ENCODE peak calls at places on chromosomes 16 and 17, in four cellular contexts. O is NCI-H1436, K is AG08396, Z is anterior cingulate cortex. U is an unnamed sample.

GRCh38 chr16:1279081-1279944 is 23.4 kb downstream of the TPSD1 start:
- DNase-seq in O (no peak), K (no peak), Z (no peak), U (no peak)

GRCh38 chr17:4719684-4720221 is 9.3 kb downstream of the ARRB2 start:
- DNase-seq in O (no peak), K (no peak), Z (no peak), U (no peak)

GRCh38 chr17:4673986-4674770 is 29.8 kb downstream of the PELP1 start:
- DNase-seq in O (no peak), K (no peak), Z (no peak), U (no peak)

GRCh38 chr17:47604268-47604927 is 45.3 kb upstream of the KPNB1 start:
- DNase-seq in O (peak), K (no peak), Z (no peak), U (no peak)

GRCh38 chr16:56609463-56609921 is 1.1 kb downstream of the MT2A start:
- DNase-seq in O (no peak), K (peak), Z (no peak), U (peak)

GRCh38 chr17:50153650-50154575 is 3.4 kb upstream of the PPP1R9B start:
- DNase-seq in O (no peak), K (no peak), Z (no peak), U (no peak)

GRCh38 chr16:75506567-75506966 is 11.3 kb upstream of the CHST6 start:
- DNase-seq in O (no peak), K (peak), Z (no peak), U (no peak)

GRCh38 chr16:73616186-73616585 is 568.3 kb upstream of the ZFHX3 start:
- DNase-seq in O (peak), K (no peak), Z (no peak), U (peak)

GRCh38 chr16:74732951-74733350 is 32.3 kb upstream of the MLKL start:
- DNase-seq in O (no peak), K (no peak), Z (no peak), U (no peak)

GRCh38 chr17:67123692-67124091 is 79.3 kb downstream of the CACNG1 start:
- DNase-seq in O (no peak), K (no peak), Z (no peak), U (no peak)

GRCh38 chr16:22641030-22641671 is 130.5 kb downstream of the NPIPB5 start:
- DNase-seq in O (no peak), K (peak), Z (no peak), U (no peak)

GRCh38 chr17:50347087-50347893 is 1.4 kb downstream of the XYLT2 start:
- DNase-seq in O (no peak), K (no peak), Z (no peak), U (no peak)

GRCh38 chr16:1220098-1220728 is 4.9 kb downstream of the TPSG1 start:
- DNase-seq in O (no peak), K (no peak), Z (no peak), U (no peak)

GRCh38 chr16:77960771-77961170 is 61.6 kb upstream of the CLEC3A start:
- DNase-seq in O (no peak), K (no peak), Z (no peak), U (no peak)

GRCh38 chr17:73875346-73875745 is 231.1 kb upstream of the SDK2 start:
- DNase-seq in O (no peak), K (no peak), Z (no peak), U (no peak)

GRCh38 chr17:81713556-81714411 is 1.7 kb downstream of the SLC25A10 start:
- DNase-seq in O (no peak), K (no peak), Z (no peak), U (no peak)

GRCh38 chr17:72987166-72987565 is 105.3 kb downstream of the SLC39A11 start:
- DNase-seq in O (no peak), K (no peak), Z (no peak), U (no peak)

GRCh38 chr17:21072623-21073278 is 29.9 kb upstream of the USP22 start:
- DNase-seq in O (no peak), K (no peak), Z (peak), U (no peak)

GRCh38 chr16:50193594-50193993 is 40.5 kb downstream of the TENT4B start:
- DNase-seq in O (no peak), K (no peak), Z (no peak), U (no peak)

GRCh38 chr16:5444181-5444580 is 346.6 kb upstream of the EEF2KMT start:
- DNase-seq in O (no peak), K (no peak), Z (no peak), U (no peak)

GRCh38 chr17:10385871-10386270 is 13.1 kb upstream of the MYH13 start:
- DNase-seq in O (no peak), K (no peak), Z (no peak), U (no peak)

GRCh38 chr16:46887524-46887854 is 3.3 kb downstream of the GPT2 start:
- DNase-seq in O (no peak), K (no peak), Z (no peak), U (no peak)

GRCh38 chr16:57893559-57894389 is 77.2 kb downstream of the CNGB1 start:
- DNase-seq in O (no peak), K (peak), Z (no peak), U (no peak)

GRCh38 chr16:10949424-10949970 is 5.1 kb downstream of the CLEC16A start:
- DNase-seq in O (no peak), K (no peak), Z (no peak), U (no peak)

GRCh38 chr16:89101303-89102034 is 7.8 kb downstream of the ACSF3 start:
- DNase-seq in O (no peak), K (no peak), Z (no peak), U (no peak)

GRCh38 chr17:36808181-36808661 is 129.1 kb upstream of the LHX1 start:
- DNase-seq in O (peak), K (peak), Z (no peak), U (no peak)

GRCh38 chr17:68346448-68346847 is 55.2 kb downstream of the ARSG start:
- DNase-seq in O (no peak), K (no peak), Z (no peak), U (no peak)

GRCh38 chr17:15915996-15916395 is 28.9 kb upstream of the ADORA2B start:
- DNase-seq in O (no peak), K (no peak), Z (no peak), U (no peak)

GRCh38 chr16:2529061-2529931 is 1.9 kb downstream of the CEMP1 start:
- DNase-seq in O (no peak), K (peak), Z (no peak), U (no peak)

GRCh38 chr16:77450790-77451487 is 16.1 kb upstream of the ADAMTS18 start:
- DNase-seq in O (peak), K (no peak), Z (no peak), U (peak)

GRCh38 chr17:47803201-47803600 is 18.4 kb downstream of the OSBPL7 start:
- DNase-seq in O (no peak), K (no peak), Z (no peak), U (no peak)

GRCh38 chr16:4509420-4509819 is 29.2 kb downstream of the CDIP1 start:
- DNase-seq in O (no peak), K (no peak), Z (no peak), U (no peak)

GRCh38 chr16:49581630-49582298 is 208.2 kb downstream of the C16orf78 start:
- DNase-seq in O (no peak), K (no peak), Z (no peak), U (no peak)

U was measured in NCI-H748 treated with DMSO at 0.1 percent for 48 hours.